ENCODE peak calls at places on chromosomes 5 and 9, in five cellular contexts. One of them, this sample, is unnamed.

GRCh38 chr5:72244862-72245371 is 75.1 kb downstream of the MRPS27 start:
- DNase-seq in foreskin keratinocyte: no peak
- DNase-seq in NCI-H1092 treated with DMSO at 0.1 percent for 48 hours: peak; percentile 44
- DNase-seq in T-cell: no peak
- DNase-seq in fibroblast of mammary gland: peak; percentile 71
- DNase-seq in this sample: no peak

GRCh38 chr9:68530618-68531017 is 10.1 kb downstream of the TMEM252 start:
- DNase-seq in foreskin keratinocyte: no peak
- DNase-seq in NCI-H1092 treated with DMSO at 0.1 percent for 48 hours: no peak
- DNase-seq in T-cell: no peak
- DNase-seq in fibroblast of mammary gland: no peak
- DNase-seq in this sample: no peak

GRCh38 chr9:110650261-110650660 is 18.3 kb upstream of the MUSK start:
- DNase-seq in foreskin keratinocyte: no peak
- DNase-seq in NCI-H1092 treated with DMSO at 0.1 percent for 48 hours: no peak
- DNase-seq in T-cell: no peak
- DNase-seq in fibroblast of mammary gland: peak; percentile 95
- DNase-seq in this sample: no peak

GRCh38 chr5:166977916-166978434 is 1313.5 kb upstream of the WWC1 start:
- DNase-seq in foreskin keratinocyte: peak; percentile 18
- DNase-seq in NCI-H1092 treated with DMSO at 0.1 percent for 48 hours: no peak
- DNase-seq in T-cell: no peak
- DNase-seq in fibroblast of mammary gland: no peak
- DNase-seq in this sample: no peak

GRCh38 chr5:141762790-141763368 is 80.8 kb upstream of the ARAP3 start:
- DNase-seq in foreskin keratinocyte: no peak
- DNase-seq in NCI-H1092 treated with DMSO at 0.1 percent for 48 hours: no peak
- DNase-seq in T-cell: no peak
- DNase-seq in fibroblast of mammary gland: no peak
- DNase-seq in this sample: no peak

GRCh38 chr9:85200726-85201402 is 531.3 kb downstream of the NTRK2 start:
- DNase-seq in foreskin keratinocyte: peak; percentile 49
- DNase-seq in NCI-H1092 treated with DMSO at 0.1 percent for 48 hours: peak; percentile 75
- DNase-seq in T-cell: no peak
- DNase-seq in fibroblast of mammary gland: peak; percentile 70
- DNase-seq in this sample: no peak

GRCh38 chr5:146893991-146894390 is 15.4 kb upstream of the PPP2R2B start:
- DNase-seq in foreskin keratinocyte: peak; percentile 69
- DNase-seq in NCI-H1092 treated with DMSO at 0.1 percent for 48 hours: no peak
- DNase-seq in T-cell: no peak
- DNase-seq in fibroblast of mammary gland: no peak
- DNase-seq in this sample: no peak

GRCh38 chr9:134619983-134620612 is 21.5 kb upstream of the COL5A1 start:
- DNase-seq in foreskin keratinocyte: no peak
- DNase-seq in NCI-H1092 treated with DMSO at 0.1 percent for 48 hours: no peak
- DNase-seq in T-cell: no peak
- DNase-seq in fibroblast of mammary gland: no peak
- DNase-seq in this sample: no peak

GRCh38 chr5:14490309-14490711 is 91.3 kb upstream of the OTULINL start:
- DNase-seq in foreskin keratinocyte: no peak
- DNase-seq in NCI-H1092 treated with DMSO at 0.1 percent for 48 hours: no peak
- DNase-seq in T-cell: no peak
- DNase-seq in fibroblast of mammary gland: peak; percentile 52
- DNase-seq in this sample: no peak

This sample was measured in activated T-helper 1 cell treated with anti-CD3 and anti-CD28 coated beads, Interleukin-12 subunit alpha, Interleukin-12 subunit beta, Interleukin-2, Interleukin-4 antibody, amounts not matched to agents 30 ng/mL and 10 ng/mL and 1 ng/mL, durations not matched to agents 14 hours and 24 hours and 36 hours.